ENCODE peak calls at places on chromosomes 5 and 9, in nine cellular contexts. M is T-helper 22 cell; P is posterior vena cava; G is PC-3; Z is endodermal cell; B is stimulated activated naive CD4-positive, alpha-beta T cell; A is non-pigmented ciliary epithelial cell; Y is stimulated activated CD4-positive, alpha-beta T cell treated with anti-CD3 and anti-CD28 coated beads, Interleukin-2, amount 100 ng/mL, for 48 hours; H is esophagus squamous epithelium. X is an unnamed sample.

GRCh38 chr9:68560131-68560844 is 19.6 kb upstream of the TMEM252 start:
- DNase-seq in M (no peak), P (peak), G (peak), Z (peak), B (peak), A (no peak), Y (peak), H (no peak), X (no peak)

GRCh38 chr5:157215143-157215825 is 34.6 kb downstream of the ITK start:
- DNase-seq in M (no peak), P (no peak), G (no peak), Z (no peak), B (peak), A (no peak), Y (no peak), H (no peak), X (no peak)

GRCh38 chr9:94717656-94718225 is 8.8 kb upstream of the AOPEP start:
- DNase-seq in M (no peak), P (no peak), G (peak), Z (peak), B (no peak), A (no peak), Y (no peak), H (no peak), X (no peak)

GRCh38 chr5:147387109-147387508 is 122.8 kb downstream of the DPYSL3 start:
- DNase-seq in M (no peak), P (no peak), G (no peak), Z (no peak), B (no peak), A (no peak), Y (no peak), H (no peak), X (no peak)

GRCh38 chr5:38211354-38211710 is 47.0 kb upstream of the EGFLAM start:
- DNase-seq in M (no peak), P (no peak), G (no peak), Z (no peak), B (no peak), A (no peak), Y (no peak), H (no peak), X (no peak)

GRCh38 chr9:100674419-100675122 is 96.7 kb downstream of the CAVIN4 start:
- DNase-seq in M (no peak), P (no peak), G (no peak), Z (no peak), B (no peak), A (no peak), Y (no peak), H (no peak), X (no peak)

GRCh38 chr9:98259791-98260190 is 4.3 kb upstream of the TBC1D2 start:
- DNase-seq in M (no peak), P (no peak), G (no peak), Z (peak), B (no peak), A (no peak), Y (no peak), H (no peak), X (no peak)

GRCh38 chr9:23117621-23118020 is 671.0 kb downstream of the DMRTA1 start:
- DNase-seq in M (no peak), P (no peak), G (peak), Z (no peak), B (no peak), A (peak), Y (no peak), H (no peak), X (no peak)

GRCh38 chr9:137632432-137633161 is 13.8 kb downstream of the EHMT1 start:
- DNase-seq in M (no peak), P (peak), G (no peak), Z (no peak), B (no peak), A (no peak), Y (no peak), H (no peak), X (no peak)

X was measured in T-helper 17 cell.